ENCODE peak calls at places on chromosomes 11 and 22, in four cellular contexts. U is right atrium auricular region, K is H1, J is HCT116. O is an unnamed sample.

GRCh38 chr11:86940122-86940777 is 14.9 kb downstream of the FZD4 start:
- DNase-seq in U (no peak), K (no peak), J (no peak), O (no peak)

GRCh38 chr11:45041556-45041955 is 90.9 kb upstream of the TP53I11 start:
- DNase-seq in U (no peak), K (no peak), J (no peak), O (no peak)

GRCh38 chr22:43106302-43106701 is 4.2 kb upstream of the BIK start:
- DNase-seq in U (no peak), K (no peak), J (no peak), O (no peak)

GRCh38 chr22:23781533-23781932 is 5.2 kb upstream of the SMARCB1 start:
- DNase-seq in U (no peak), K (no peak), J (no peak), O (no peak)

GRCh38 chr11:27183672-27184457 is 143.2 kb downstream of the BBOX1 start:
- DNase-seq in U (no peak), K (no peak), J (peak), O (no peak)

GRCh38 chr11:66768088-66768521 is 39.1 kb upstream of the SPTBN2 start:
- DNase-seq in U (no peak), K (no peak), J (no peak), O (no peak)

GRCh38 chr22:22548349-22548716 is 10.7 kb downstream of the PRAME start:
- DNase-seq in U (no peak), K (no peak), J (no peak), O (no peak)

GRCh38 chr11:102592634-102593581 is 32.2 kb downstream of the MMP20 start:
- DNase-seq in U (no peak), K (no peak), J (peak), O (no peak)

GRCh38 chr11:57604289-57605010 is 7.0 kb downstream of the SERPING1 start:
- DNase-seq in U (no peak), K (no peak), J (no peak), O (no peak)

GRCh38 chr11:110093407-110094297 is 460 bp downstream of the ZC3H12C start:
- DNase-seq in U (peak), K (peak), J (peak), O (no peak)

GRCh38 chr11:118618991-118619375 is 11.6 kb downstream of the PHLDB1 start:
- DNase-seq in U (peak), K (no peak), J (no peak), O (no peak)

GRCh38 chr22:43848366-43849171 is 13.7 kb downstream of the SULT4A1 start:
- DNase-seq in U (no peak), K (no peak), J (peak), O (no peak)

GRCh38 chr11:8229299-8230177 is 34.1 kb downstream of the LMO1 start:
- DNase-seq in U (no peak), K (no peak), J (no peak), O (no peak)

GRCh38 chr11:111736191-111736590 is 30.0 kb downstream of the PPP2R1B start:
- DNase-seq in U (no peak), K (no peak), J (no peak), O (no peak)

GRCh38 chr11:65847746-65848145 is 10.2 kb downstream of the CFL1 start:
- DNase-seq in U (no peak), K (no peak), J (no peak), O (no peak)

GRCh38 chr11:27201454-27202302 is 161.1 kb downstream of the BBOX1 start:
- DNase-seq in U (peak), K (no peak), J (no peak), O (peak)

GRCh38 chr11:115384236-115384635 is 120.0 kb downstream of the CADM1 start:
- DNase-seq in U (no peak), K (no peak), J (no peak), O (no peak)

GRCh38 chr11:32713496-32713895 is 81.0 kb downstream of the CCDC73 start:
- DNase-seq in U (no peak), K (no peak), J (peak), O (no peak)

DNA sequence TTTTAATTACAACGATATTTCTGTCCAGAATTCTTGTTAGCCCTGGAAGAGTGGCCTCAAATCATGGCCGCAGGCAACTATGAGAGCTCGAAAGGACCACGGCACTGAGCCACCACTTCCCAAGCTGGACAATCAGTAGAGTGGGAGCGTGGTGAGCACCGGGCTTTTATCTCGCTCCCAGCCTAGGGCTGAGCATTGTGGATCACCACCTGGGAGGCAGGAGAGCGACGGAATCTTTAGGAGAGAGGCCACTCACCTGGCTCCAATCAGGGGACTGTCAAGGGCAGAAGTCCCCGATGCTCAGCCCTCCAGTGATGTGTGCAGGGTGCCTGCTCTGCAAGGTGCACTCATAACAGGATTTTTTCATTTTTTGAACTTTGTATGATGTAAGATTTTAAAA is 377.1 kb upstream of the B3GAT1 start:
- DNase-seq in U (no peak), K (no peak), J (no peak), O (no peak)
- H3K4me3 ChIP-seq in U (no peak), K (no peak), J (no peak), O (no peak)

GRCh38 chr11:123707606-123708205 is 33.8 kb downstream of the ZNF202 start:
- DNase-seq in U (no peak), K (peak), J (peak), O (no peak)
- TF ChIP-seq CTCF in U (peak), K (peak), J (peak), O (no peak)

GRCh38 chr11:30015725-30016449 is 943 bp downstream of the KCNA4 start:
- DNase-seq in U (no peak), K (peak), J (no peak), O (no peak)

GRCh38 chr11:30019481-30019880 is 2.7 kb upstream of the KCNA4 start:
- DNase-seq in U (no peak), K (no peak), J (no peak), O (no peak)

GRCh38 chr11:30017467-30017895 is 651 bp upstream of the KCNA4 start:
- DNase-seq in U (no peak), K (peak), J (no peak), O (no peak)

GRCh38 chr11:30018443-30018842 is 1.6 kb upstream of the KCNA4 start:
- DNase-seq in U (no peak), K (no peak), J (no peak), O (no peak)

DNA sequence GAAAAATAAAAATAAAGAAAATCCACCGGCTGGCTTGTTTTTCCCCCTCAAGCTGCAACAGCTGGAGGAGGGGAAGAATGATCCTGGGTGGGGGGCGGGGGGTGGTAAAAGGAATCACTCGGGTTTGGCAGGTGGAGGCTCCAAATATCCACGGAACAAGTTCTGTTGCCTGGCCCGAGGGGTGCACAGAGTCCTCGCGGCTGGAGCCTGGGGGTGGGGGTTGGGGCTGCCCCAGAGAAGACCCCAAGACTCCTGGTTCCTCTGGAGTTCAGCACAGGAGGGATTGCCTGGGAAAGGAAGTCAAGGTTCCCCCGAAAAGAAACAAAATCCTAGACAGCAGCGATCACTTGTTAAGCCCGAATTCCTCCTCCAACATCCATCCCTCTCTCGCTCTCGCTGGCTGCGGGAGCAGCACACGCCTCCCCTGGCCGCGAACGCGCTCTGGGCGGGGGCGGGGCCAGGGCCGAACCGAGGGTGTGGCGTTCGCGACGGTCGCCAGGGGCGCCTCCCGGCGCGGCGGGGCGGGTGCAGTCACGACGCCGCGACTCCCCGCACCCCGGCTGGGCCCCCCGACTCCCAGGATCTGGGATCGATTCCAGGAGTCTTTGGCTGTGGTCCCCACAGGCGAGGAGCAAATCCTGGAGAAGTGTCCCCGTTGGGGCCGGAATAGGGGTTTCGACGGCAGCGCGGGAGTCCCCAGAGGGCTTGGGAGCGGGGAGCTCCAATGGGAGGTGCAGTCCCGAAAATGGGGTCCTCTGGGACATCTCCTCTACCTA is at the start of gene KCNA4:
- DNase-seq in U (no peak), K (peak), J (no peak), O (no peak)
- H3K4me3 ChIP-seq in U (peak), K (peak), J (no peak), O (peak)

DNA sequence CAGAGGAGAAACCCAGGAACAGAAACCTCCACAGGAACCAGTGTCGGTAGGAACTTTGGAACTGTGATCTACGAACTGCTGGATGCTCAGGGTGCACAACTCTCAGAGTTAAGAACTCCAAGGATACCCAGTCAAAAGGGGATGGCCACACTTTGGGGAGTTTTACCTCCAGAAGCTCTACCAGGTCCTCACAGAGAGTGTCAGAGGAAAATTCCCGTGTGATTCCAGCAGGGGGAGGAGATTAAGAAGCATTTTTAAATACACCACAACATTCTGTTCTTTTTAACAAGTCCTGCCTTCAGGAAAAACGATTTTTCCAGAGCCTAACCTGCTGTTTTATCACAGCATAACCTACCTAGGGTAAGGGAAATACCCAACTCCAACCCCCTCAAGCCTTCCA is 104.0 kb downstream of the SOX6 start:
- DNase-seq in U (no peak), K (no peak), J (no peak), O (no peak)
- TF ChIP-seq CTCF in U (peak), K (no peak), J (peak), O (no peak)

GRCh38 chr11:35563413-35564245 is 38.2 kb upstream of the PAMR1 start:
- DNase-seq in U (no peak), K (no peak), J (no peak), O (no peak)

GRCh38 chr11:35564246-35564595 is 38.8 kb upstream of the PAMR1 start:
- DNase-seq in U (no peak), K (no peak), J (no peak), O (no peak)

GRCh38 chr11:35567737-35568465 is 42.5 kb upstream of the PAMR1 start:
- DNase-seq in U (no peak), K (no peak), J (no peak), O (no peak)

GRCh38 chr11:35566885-35567284 is 41.5 kb upstream of the PAMR1 start:
- DNase-seq in U (no peak), K (no peak), J (no peak), O (no peak)

GRCh38 chr11:35566161-35566560 is 40.7 kb upstream of the PAMR1 start:
- DNase-seq in U (no peak), K (no peak), J (no peak), O (no peak)
- H3K4me3 ChIP-seq in U (no peak), K (no peak), J (no peak), O (no peak)

GRCh38 chr11:134862796-134863195 is 450.8 kb upstream of the B3GAT1 start:
- DNase-seq in U (no peak), K (no peak), J (no peak), O (no peak)

GRCh38 chr11:134863294-134863693 is 451.3 kb upstream of the B3GAT1 start:
- DNase-seq in U (no peak), K (no peak), J (no peak), O (no peak)

GRCh38 chr11:134862168-134862567 is 450.1 kb upstream of the B3GAT1 start:
- DNase-seq in U (no peak), K (no peak), J (no peak), O (no peak)

GRCh38 chr11:134858783-134859480 is 446.9 kb upstream of the B3GAT1 start:
- DNase-seq in U (no peak), K (no peak), J (no peak), O (no peak)

DNA sequence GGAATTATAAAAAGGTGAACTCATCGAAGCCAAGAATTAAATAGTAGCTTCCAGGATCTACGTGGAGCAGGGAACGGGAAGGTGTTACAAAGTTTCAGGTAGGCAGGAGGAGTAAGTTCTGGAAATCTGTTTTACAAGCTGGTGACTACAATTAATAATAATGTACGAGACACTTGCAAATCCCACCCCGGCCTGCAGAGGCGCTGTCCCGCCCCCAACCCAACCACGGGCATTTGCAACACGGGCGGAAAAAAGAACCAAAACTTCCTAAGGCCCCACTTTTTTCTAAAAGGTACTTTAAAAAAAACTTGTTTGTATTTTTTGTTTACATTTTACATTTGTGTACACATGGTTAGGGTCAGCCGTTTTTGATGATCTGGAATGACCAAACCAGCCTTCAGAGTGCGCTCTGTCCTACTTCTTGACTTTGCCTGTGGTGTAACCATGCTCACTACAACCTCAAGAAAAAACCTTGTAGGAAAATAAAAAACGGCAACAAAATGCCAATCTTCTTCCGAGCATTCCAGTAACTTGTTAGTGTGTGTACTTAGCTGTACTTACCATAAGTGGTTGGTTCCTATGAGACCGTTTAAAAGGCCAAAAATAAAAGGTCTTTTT is 449.6 kb upstream of the B3GAT1 start:
- DNase-seq in U (no peak), K (no peak), J (no peak), O (no peak)
- TF ChIP-seq CTCF in U (no peak), K (peak), J (peak), O (no peak)

GRCh38 chr11:74311352-74311926 is at the start of gene P4HA3:
- DNase-seq in U (no peak), K (peak), J (peak), O (no peak)

GRCh38 chr11:74312321-74312720 is 881 bp upstream of the P4HA3 start:
- DNase-seq in U (no peak), K (no peak), J (no peak), O (no peak)

GRCh38 chr11:74307409-74307808 is 4.0 kb downstream of the P4HA3 start:
- DNase-seq in U (no peak), K (no peak), J (no peak), O (no peak)

GRCh38 chr11:74306440-74307175 is 4.8 kb downstream of the P4HA3 start:
- DNase-seq in U (no peak), K (no peak), J (no peak), O (no peak)

GRCh38 chr11:74310857-74311256 is 583 bp downstream of the P4HA3 start:
- DNase-seq in U (no peak), K (no peak), J (no peak), O (no peak)
- H3K4me3 ChIP-seq in U (no peak), K (peak), J (peak), O (peak)

GRCh38 chr11:99366476-99366992 is 345.8 kb downstream of the CNTN5 start:
- DNase-seq in U (no peak), K (no peak), J (no peak), O (no peak)
- TF ChIP-seq CTCF in U (no peak), K (no peak), J (no peak), O (no peak)

GRCh38 chr11:114110948-114111347 is 51.4 kb downstream of the ZBTB16 start:
- DNase-seq in U (peak), K (no peak), J (no peak), O (no peak)
- H3K4me3 ChIP-seq in U (no peak), K (no peak), J (no peak), O (no peak)

O was measured in esophagus squamous epithelium.